ENCODE peak calls at places on chromosomes 6 and 20, in six cellular contexts. One of them, this sample, is unnamed.

GRCh38 chr6:42260972-42261371 is 43.3 kb upstream of the MRPS10 start:
- DNase-seq in prostate gland: no peak
- DNase-seq in breast epithelium: no peak
- DNase-seq in ovary: no peak
- DNase-seq in stomach: no peak
- DNase-seq in HCT116: no peak
- DNase-seq in this sample: no peak

GRCh38 chr6:21592953-21593352 is 598 bp upstream of the SOX4 start:
- DNase-seq in breast epithelium: no peak
- DNase-seq in ovary: no peak
- DNase-seq in stomach: no peak
- DNase-seq in prostate gland: no peak
- DNase-seq in HCT116: no peak
- DNase-seq in this sample: no peak

GRCh38 chr6:159117031-159117430 is 52.2 kb upstream of the FNDC1 start:
- DNase-seq in ovary: no peak
- DNase-seq in breast epithelium: peak; percentile 79
- DNase-seq in stomach: no peak
- DNase-seq in HCT116: no peak
- DNase-seq in prostate gland: no peak
- DNase-seq in this sample: no peak

GRCh38 chr6:113057567-113058053 is 710.5 kb downstream of the RFPL4B start:
- DNase-seq in prostate gland: no peak
- DNase-seq in breast epithelium: no peak
- DNase-seq in ovary: no peak
- DNase-seq in HCT116: no peak
- DNase-seq in stomach: no peak
- DNase-seq in this sample: no peak

GRCh38 chr6:144266091-144266649 is 19.0 kb upstream of the UTRN start:
- DNase-seq in prostate gland: peak; percentile 42
- DNase-seq in ovary: peak; percentile 56
- DNase-seq in breast epithelium: peak; percentile 35
- DNase-seq in HCT116: peak; percentile 64
- DNase-seq in stomach: peak; percentile 29
- DNase-seq in this sample: no peak

GRCh38 chr6:121885399-121886152 is 450.1 kb downstream of the GJA1 start:
- DNase-seq in stomach: no peak
- DNase-seq in prostate gland: no peak
- DNase-seq in ovary: no peak
- DNase-seq in HCT116: no peak
- DNase-seq in breast epithelium: no peak
- DNase-seq in this sample: no peak

GRCh38 chr20:49385471-49385870 is 97.0 kb downstream of the KCNB1 start:
- DNase-seq in breast epithelium: no peak
- DNase-seq in stomach: no peak
- DNase-seq in ovary: no peak
- DNase-seq in HCT116: peak; percentile 36
- DNase-seq in prostate gland: no peak
- DNase-seq in this sample: no peak

GRCh38 chr6:116008470-116009229 is 52.0 kb downstream of the FRK start:
- DNase-seq in ovary: no peak
- DNase-seq in prostate gland: no peak
- DNase-seq in stomach: no peak
- DNase-seq in breast epithelium: no peak
- DNase-seq in HCT116: peak; percentile 6
- DNase-seq in this sample: no peak

GRCh38 chr20:45374101-45374467 is 4.0 kb downstream of the TP53TG5 start:
- DNase-seq in prostate gland: no peak
- DNase-seq in ovary: no peak
- DNase-seq in stomach: no peak
- DNase-seq in breast epithelium: no peak
- DNase-seq in HCT116: no peak
- DNase-seq in this sample: peak; percentile 37
- H3K4me3 ChIP-seq in prostate gland: peak overlapping the region; percentile 33
- H3K4me3 ChIP-seq in ovary: peak overlapping the region; percentile 45
- H3K4me3 ChIP-seq in stomach: peak overlapping the region; percentile 52
- H3K4me3 ChIP-seq in breast epithelium: peak overlapping the region; percentile 48
- H3K4me3 ChIP-seq in HCT116: no peak overlapping the region
- H3K4me3 ChIP-seq in this sample: peak overlapping the region; percentile 52

DNA sequence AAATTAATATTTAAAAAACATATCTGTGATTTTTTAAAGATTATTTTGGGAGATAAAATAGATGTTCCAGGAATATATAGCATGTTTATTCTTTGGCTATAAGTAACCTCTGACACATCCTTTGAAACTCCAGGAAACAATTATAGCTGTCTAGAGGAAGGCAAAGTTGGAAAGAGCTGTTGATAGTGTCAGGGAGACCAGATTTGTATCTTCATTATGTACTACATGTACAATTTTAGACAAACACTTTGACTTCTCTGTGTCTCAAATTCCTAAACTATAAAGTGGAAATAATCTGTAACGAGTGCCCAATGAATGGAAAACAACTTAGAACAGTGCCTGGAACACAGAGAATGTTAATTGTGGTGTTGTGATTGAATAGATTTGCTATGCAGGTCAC is 25.6 kb upstream of the ADGRG6 start:
- DNase-seq in breast epithelium: no peak
- DNase-seq in stomach: no peak
- DNase-seq in ovary: no peak
- DNase-seq in HCT116: no peak
- DNase-seq in prostate gland: no peak
- DNase-seq in this sample: no peak
- TF ChIP-seq CTCF in breast epithelium: no peak
- TF ChIP-seq CTCF in stomach: no peak
- TF ChIP-seq CTCF in ovary: no peak
- TF ChIP-seq CTCF in HCT116: no peak
- TF ChIP-seq CTCF in prostate gland: no peak
- TF ChIP-seq CTCF in this sample: no peak

GRCh38 chr20:63520939-63521601 is 505 bp downstream of the PPDPF start:
- DNase-seq in HCT116: no peak
- DNase-seq in stomach: peak; percentile 89
- DNase-seq in ovary: peak; percentile 81
- DNase-seq in breast epithelium: peak; percentile 81
- DNase-seq in prostate gland: peak; percentile 86
- DNase-seq in this sample: no peak
- TF ChIP-seq POLR2A in HCT116: no peak
- TF ChIP-seq POLR2A in stomach: no peak
- TF ChIP-seq POLR2A in ovary: no peak
- TF ChIP-seq POLR2A in breast epithelium: no peak
- TF ChIP-seq POLR2A in prostate gland: no peak
- TF ChIP-seq POLR2A in this sample: no peak

GRCh38 chr20:47727170-47727880 is 58.0 kb downstream of the SULF2 start:
- DNase-seq in HCT116: no peak
- DNase-seq in breast epithelium: no peak
- DNase-seq in prostate gland: no peak
- DNase-seq in stomach: peak; percentile 40
- DNase-seq in ovary: no peak
- DNase-seq in this sample: no peak
- H3K4me3 ChIP-seq in HCT116: no peak overlapping the region
- H3K4me3 ChIP-seq in breast epithelium: no peak overlapping the region
- H3K4me3 ChIP-seq in prostate gland: no peak overlapping the region
- H3K4me3 ChIP-seq in stomach: no peak overlapping the region
- H3K4me3 ChIP-seq in ovary: no peak overlapping the region
- H3K4me3 ChIP-seq in this sample: no peak overlapping the region

This sample was measured in esophagus muscularis mucosa.